ENCODE peak calls at places on chromosomes 1 and 21, in eight cellular contexts. B, S, K, P, T, H, Y and L are unnamed samples.

GRCh38 chr1:47986741-47987140 is 10.4 kb downstream of the TRABD2B start:
- DNase-seq in B (no peak), S (no peak), K (peak), P (no peak), T (no peak), H (peak), Y (no peak), L (no peak)

GRCh38 chr1:30719406-30720270 is 3.7 kb downstream of the MATN1 start:
- DNase-seq in B (no peak), S (no peak), K (peak), P (no peak), T (no peak), H (no peak), Y (no peak), L (no peak)

GRCh38 chr21:46161180-46161799 is 5.9 kb upstream of the FTCD start:
- DNase-seq in B (no peak), S (no peak), K (peak), P (peak), T (peak), H (no peak), Y (peak), L (peak)

GRCh38 chr21:44263221-44263671 is 1.5 kb upstream of the DNMT3L start:
- DNase-seq in B (no peak), S (no peak), K (peak), P (no peak), T (no peak), H (no peak), Y (no peak), L (no peak)

GRCh38 chr1:32592953-32593352 is 53.7 kb downstream of the ZBTB8A start:
- DNase-seq in B (no peak), S (no peak), K (no peak), P (no peak), T (no peak), H (no peak), Y (no peak), L (no peak)

GRCh38 chr1:227244339-227245118 is 73.8 kb downstream of the CDC42BPA start:
- DNase-seq in B (no peak), S (no peak), K (no peak), P (no peak), T (no peak), H (no peak), Y (no peak), L (no peak)

GRCh38 chr1:167439301-167439988 is 78.9 kb downstream of the CD247 start:
- DNase-seq in B (peak), S (peak), K (no peak), P (no peak), T (no peak), H (peak), Y (no peak), L (no peak)

GRCh38 chr1:43293171-43293570 is 7.6 kb upstream of the TIE1 start:
- DNase-seq in B (no peak), S (no peak), K (no peak), P (no peak), T (no peak), H (no peak), Y (no peak), L (no peak)

GRCh38 chr1:32247452-32247851 is 430 bp downstream of the FAM167B start:
- DNase-seq in B (no peak), S (no peak), K (peak), P (no peak), T (peak), H (peak), Y (no peak), L (no peak)

GRCh38 chr1:99457381-99458165 is 188.3 kb upstream of the PALMD start:
- DNase-seq in B (no peak), S (no peak), K (no peak), P (no peak), T (no peak), H (no peak), Y (no peak), L (no peak)

DNA sequence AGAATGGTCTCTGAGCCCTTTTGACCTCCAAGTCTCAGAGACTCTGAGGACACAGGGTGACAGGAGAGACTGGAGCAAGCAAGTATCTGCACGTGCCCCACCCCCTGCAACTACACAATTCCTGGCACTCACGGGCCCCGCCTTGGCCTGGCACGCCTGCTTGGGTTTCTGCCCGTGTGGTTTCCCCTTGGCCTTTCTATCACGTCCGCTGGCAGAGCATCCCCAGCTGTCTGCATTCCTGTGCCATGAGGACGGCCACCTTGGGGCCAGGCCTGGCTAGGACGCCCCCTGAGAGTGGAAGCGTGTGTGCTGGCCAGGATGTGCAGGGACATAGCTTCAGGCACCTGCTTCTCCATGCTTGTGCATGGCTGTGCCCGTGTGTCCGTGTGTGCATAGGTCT is 14.3 kb upstream of the EDN2 start:
- DNase-seq in B (no peak), S (peak), K (peak), P (peak), T (no peak), H (no peak), Y (no peak), L (no peak)
- H3K4me3 ChIP-seq in B (no peak), S (no peak), K (no peak), P (no peak), T (no peak), H (no peak), Y (no peak), L (no peak)

DNA sequence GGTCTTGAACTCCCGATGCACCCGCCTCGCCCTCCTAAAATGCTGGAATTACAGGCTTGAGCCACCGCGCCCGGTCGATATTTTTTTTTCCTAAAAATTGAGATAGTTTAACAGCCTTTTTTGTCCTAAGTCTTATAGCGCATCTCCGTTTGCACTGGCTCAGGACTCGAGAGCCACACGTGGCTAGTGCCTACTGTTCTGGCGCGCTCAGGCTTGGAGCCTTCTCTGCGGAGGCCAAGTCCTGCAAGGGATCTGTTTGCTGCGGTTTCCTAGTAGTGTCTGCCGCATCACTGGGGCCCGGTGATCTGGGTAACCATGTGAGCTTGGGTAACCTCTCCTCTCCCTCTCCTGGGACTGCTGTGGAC is 809 bp upstream of the MFN2 start:
- DNase-seq in B (no peak), S (no peak), K (no peak), P (peak), T (no peak), H (peak), Y (peak), L (no peak)
- TF ChIP-seq POLR2A in B (no peak), S (no peak), K (no peak), P (no peak), T (no peak), H (no peak), Y (no peak), L (no peak)

DNA sequence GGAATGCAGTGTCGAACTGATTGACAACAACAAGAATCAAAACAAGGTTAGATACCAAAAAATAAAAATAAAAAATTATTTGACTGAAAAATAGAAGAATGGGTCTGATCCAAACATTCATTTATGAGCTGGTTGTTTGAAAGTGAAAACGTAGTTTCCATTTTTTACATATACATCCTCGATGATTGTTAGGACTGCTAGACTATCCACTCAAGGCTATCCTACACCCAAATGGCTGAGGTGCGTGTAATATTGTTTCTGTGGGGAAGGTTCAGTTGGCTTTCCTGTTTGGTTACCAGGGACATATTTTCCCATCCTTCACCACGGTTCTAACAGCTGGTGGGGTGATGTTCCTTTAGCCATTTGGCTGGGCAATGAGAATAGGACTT is 66.2 kb downstream of the MAP3K7CL start:
- DNase-seq in B (no peak), S (no peak), K (no peak), P (no peak), T (no peak), H (no peak), Y (no peak), L (no peak)
- H3K4me3 ChIP-seq in B (no peak), S (no peak), K (peak), P (no peak), T (no peak), H (no peak), Y (no peak), L (no peak)

GRCh38 chr1:158019177-158019868 is 25.9 kb downstream of the KIRREL1 start:
- DNase-seq in B (peak), S (peak), K (no peak), P (no peak), T (peak), H (peak), Y (peak), L (no peak)
- TF ChIP-seq POLR2A in B (no peak), S (no peak), K (peak), P (no peak), T (no peak), H (no peak), Y (no peak), L (no peak)

DNA sequence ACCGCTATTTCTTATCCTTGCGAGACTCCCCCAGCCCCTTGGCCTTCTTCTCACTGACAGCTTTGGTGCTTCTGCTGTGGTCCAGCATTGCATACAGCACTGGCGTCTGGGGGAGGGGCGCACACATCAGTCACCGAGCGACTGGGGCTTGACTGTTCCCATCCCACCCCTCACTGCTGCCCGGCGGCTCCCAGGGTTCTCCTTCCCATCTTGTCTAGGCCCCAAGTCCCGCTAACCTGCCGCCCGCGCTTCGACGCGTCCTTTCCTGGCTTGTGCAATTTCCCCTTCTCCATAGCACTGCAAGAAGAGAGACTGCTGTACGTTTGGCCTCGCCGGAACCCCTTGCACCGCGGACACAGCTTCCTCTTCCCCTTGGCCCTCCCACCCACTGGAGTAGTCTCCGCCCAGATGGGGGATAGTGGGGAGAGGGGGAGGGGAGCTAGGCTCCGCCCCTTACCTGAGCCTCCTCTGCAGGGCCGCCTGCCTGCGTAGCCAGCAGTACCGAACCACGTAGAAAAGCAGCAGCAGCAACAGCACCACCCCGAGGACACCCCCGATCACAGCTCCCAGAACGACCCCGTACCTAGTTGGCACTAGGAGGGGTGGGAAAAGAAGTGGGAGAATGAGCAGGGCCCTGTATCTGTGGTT is 3.8 kb downstream of the MPZ start:
- DNase-seq in B (peak), S (peak), K (peak), P (peak), T (peak), H (peak), Y (peak), L (no peak)
- H3K4me3 ChIP-seq in B (peak), S (peak), K (peak), P (peak), T (peak), H (peak), Y (peak), L (peak)

GRCh38 chr21:42660118-42660470 is 6.7 kb downstream of the PDE9A start:
- DNase-seq in B (no peak), S (no peak), K (peak), P (no peak), T (no peak), H (no peak), Y (no peak), L (no peak)

GRCh38 chr21:42662430-42663199 is 9.2 kb downstream of the PDE9A start:
- DNase-seq in B (no peak), S (no peak), K (no peak), P (no peak), T (no peak), H (no peak), Y (no peak), L (no peak)

GRCh38 chr21:42663860-42664535 is 10.6 kb downstream of the PDE9A start:
- DNase-seq in B (no peak), S (no peak), K (no peak), P (no peak), T (no peak), H (no peak), Y (no peak), L (no peak)

GRCh38 chr21:42663200-42663483 is 9.7 kb downstream of the PDE9A start:
- DNase-seq in B (no peak), S (no peak), K (no peak), P (no peak), T (no peak), H (no peak), Y (no peak), L (no peak)

DNA sequence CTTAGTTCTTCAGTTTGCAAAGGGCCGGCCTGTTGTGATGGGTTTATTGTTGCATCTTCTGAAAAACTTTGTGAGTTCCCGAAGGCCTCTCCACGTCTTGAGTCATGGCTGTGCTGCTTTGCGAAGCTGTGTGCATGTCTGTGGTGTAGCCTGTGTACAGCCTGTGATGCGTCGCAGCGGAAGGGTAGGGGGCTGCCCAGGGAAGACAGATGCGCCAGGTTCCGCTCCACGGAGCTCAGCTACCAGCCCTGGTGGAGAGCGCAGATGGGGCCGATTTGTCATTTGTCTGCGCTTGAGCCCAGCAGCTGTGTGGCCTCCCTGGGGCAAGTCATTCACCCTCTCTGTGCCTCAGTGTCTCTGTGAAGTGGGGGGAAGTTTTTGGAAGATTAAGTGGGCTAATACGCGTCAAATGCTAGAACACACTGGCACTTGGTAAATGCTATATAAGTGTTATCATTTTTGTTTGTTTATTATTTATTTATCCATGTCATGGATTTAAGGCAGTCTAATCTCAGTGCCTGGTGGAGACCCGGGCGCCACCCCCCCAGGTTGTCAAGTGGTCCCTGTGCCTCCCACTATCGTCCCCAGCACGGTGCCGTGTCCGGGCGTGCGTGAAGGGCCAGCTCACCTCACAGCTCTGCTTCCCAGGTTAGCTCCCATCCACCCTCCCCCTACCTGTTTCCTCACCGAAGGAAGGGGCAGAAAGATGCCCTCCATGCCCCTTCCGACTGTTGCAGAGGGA is 8.4 kb downstream of the PDE9A start:
- DNase-seq in B (no peak), S (no peak), K (no peak), P (no peak), T (no peak), H (no peak), Y (no peak), L (no peak)
- TF ChIP-seq POLR2A in B (no peak), S (no peak), K (no peak), P (no peak), T (no peak), H (no peak), Y (no peak), L (no peak)